ENCODE peak calls at places on chromosomes 11 and 22, in six cellular contexts. D is stimulated activated CD4-positive, alpha-beta T cell treated with anti-CD3 and anti-CD28 coated beads, Interleukin-1b, Interleukin-23, amount 100 ng/mL, for 24 hours; K is GM03348; G is activated CD8-positive, alpha-beta memory T cell treated with anti-CD3 and anti-CD28 coated beads, Interleukin-2, amount 50 U/mL, for 48 hours; H is fibroblast of the aortic adventitia; L is stomach. I is an unnamed sample.

GRCh38 chr11:68340784-68341556 is 28.6 kb downstream of the LRP5 start:
- DNase-seq in D (no peak), K (no peak), G (no peak), H (peak), L (no peak), I (no peak)

GRCh38 chr11:106961518-106961917 is 56.8 kb downstream of the GUCY1A2 start:
- DNase-seq in D (no peak), K (peak), G (no peak), H (peak), L (no peak), I (no peak)

GRCh38 chr11:64186205-64187165 is 514 bp downstream of the STIP1 start:
- DNase-seq in D (peak), K (peak), G (peak), H (peak), L (no peak), I (no peak)

GRCh38 chr22:47043835-47044721 is 281.6 kb downstream of the TBC1D22A start:
- DNase-seq in D (no peak), K (peak), G (no peak), H (no peak), L (peak), I (no peak)

GRCh38 chr11:130899106-130899505 is 17.2 kb downstream of the SNX19 start:
- DNase-seq in D (no peak), K (no peak), G (no peak), H (no peak), L (peak), I (no peak)

GRCh38 chr11:76553554-76554476 is 109.0 kb downstream of the EMSY start:
- DNase-seq in D (no peak), K (no peak), G (no peak), H (no peak), L (no peak), I (no peak)

GRCh38 chr11:8287297-8288070 is 23.8 kb upstream of the LMO1 start:
- DNase-seq in D (no peak), K (no peak), G (no peak), H (no peak), L (no peak), I (no peak)

GRCh38 chr11:17275376-17276235 is 933 bp upstream of the NUCB2 start:
- DNase-seq in D (no peak), K (no peak), G (no peak), H (peak), L (no peak), I (no peak)

GRCh38 chr11:20887137-20887536 is 217.8 kb downstream of the NELL1 start:
- DNase-seq in D (no peak), K (no peak), G (no peak), H (no peak), L (no peak), I (no peak)

GRCh38 chr11:85661972-85662664 is 2.8 kb downstream of the CREBZF start:
- DNase-seq in D (no peak), K (no peak), G (no peak), H (peak), L (no peak), I (no peak)

GRCh38 chr11:103649401-103649895 is 387.0 kb upstream of the DDI1 start:
- DNase-seq in D (no peak), K (no peak), G (no peak), H (no peak), L (no peak), I (no peak)

GRCh38 chr22:34454598-34454997 is 534.3 kb upstream of the LARGE1 start:
- DNase-seq in D (no peak), K (no peak), G (no peak), H (no peak), L (no peak), I (no peak)

GRCh38 chr11:19345519-19345847 is 104.7 kb upstream of the E2F8 start:
- DNase-seq in D (no peak), K (peak), G (peak), H (no peak), L (no peak), I (no peak)

GRCh38 chr11:80519591-80520258 is 1078.9 kb upstream of the TENM4 start:
- DNase-seq in D (no peak), K (no peak), G (no peak), H (no peak), L (no peak), I (no peak)

GRCh38 chr11:47171856-47172255 is 4.8 kb downstream of the ARFGAP2 start:
- DNase-seq in D (no peak), K (no peak), G (no peak), H (no peak), L (no peak), I (no peak)

GRCh38 chr11:133906241-133906640 is 50.5 kb downstream of the IGSF9B start:
- DNase-seq in D (no peak), K (no peak), G (no peak), H (no peak), L (no peak), I (no peak)

GRCh38 chr11:127106142-127106541 is 105.6 kb upstream of the KIRREL3 start:
- DNase-seq in D (no peak), K (peak), G (no peak), H (peak), L (no peak), I (no peak)

GRCh38 chr11:102192349-102193066 is 82.3 kb downstream of the YAP1 start:
- DNase-seq in D (no peak), K (no peak), G (no peak), H (peak), L (no peak), I (no peak)

GRCh38 chr22:38040953-38041759 is 16.0 kb upstream of the PICK1 start:
- DNase-seq in D (no peak), K (no peak), G (no peak), H (no peak), L (no peak), I (no peak)

GRCh38 chr11:2561283-2562180 is 116.7 kb downstream of the KCNQ1 start:
- DNase-seq in D (no peak), K (no peak), G (no peak), H (no peak), L (no peak), I (peak)

GRCh38 chr11:76455331-76455730 is 10.5 kb downstream of the EMSY start:
- DNase-seq in D (no peak), K (no peak), G (no peak), H (no peak), L (no peak), I (no peak)

GRCh38 chr11:70454197-70454767 is 56.0 kb downstream of the CTTN start:
- DNase-seq in D (no peak), K (no peak), G (no peak), H (no peak), L (no peak), I (no peak)

GRCh38 chr11:20488352-20488751 is 100.8 kb downstream of the PRMT3 start:
- DNase-seq in D (no peak), K (no peak), G (no peak), H (no peak), L (no peak), I (no peak)

GRCh38 chr11:133508448-133508847 is 23.9 kb downstream of the OPCML start:
- DNase-seq in D (no peak), K (no peak), G (no peak), H (no peak), L (no peak), I (peak)

GRCh38 chr11:11149671-11150459 is 203.2 kb downstream of the CSNK2A3 start:
- DNase-seq in D (no peak), K (no peak), G (no peak), H (no peak), L (no peak), I (no peak)

GRCh38 chr11:5992604-5993251 is 5.9 kb upstream of the OR52L1 start:
- DNase-seq in D (no peak), K (peak), G (no peak), H (peak), L (no peak), I (no peak)

GRCh38 chr22:28736296-28737155 is 5.1 kb downstream of the CHEK2 start:
- DNase-seq in D (no peak), K (no peak), G (no peak), H (no peak), L (no peak), I (no peak)

GRCh38 chr11:37108436-37109204 is 510.6 kb upstream of the RAG2 start:
- DNase-seq in D (no peak), K (no peak), G (no peak), H (peak), L (no peak), I (no peak)

GRCh38 chr11:96426356-96427103 is 36.7 kb downstream of the JRKL start:
- DNase-seq in D (no peak), K (peak), G (no peak), H (peak), L (no peak), I (no peak)

I was measured in left ventricle myocardium inferior.